ENCODE peak calls at places on chromosomes 13 and 19, in five cellular contexts. M is CD8-positive, alpha-beta T cell; V is kidney; G is right atrium auricular region; P is lung. D is an unnamed sample.

GRCh38 chr19:51448011-51448744 is 10.1 kb downstream of the SIGLEC8 start:
- DNase-seq in M (no peak), V (peak), G (no peak), P (no peak), D (peak)

GRCh38 chr19:35093430-35093829 is 22.2 kb upstream of the FXYD3 start:
- DNase-seq in M (no peak), V (no peak), G (no peak), P (no peak), D (no peak)

GRCh38 chr13:113947321-113948033 is 26.4 kb downstream of the C13orf46 start:
- DNase-seq in M (no peak), V (peak), G (no peak), P (no peak), D (no peak)

GRCh38 chr19:55493052-55493649 is 4.9 kb downstream of the SSC5D start:
- DNase-seq in M (no peak), V (no peak), G (no peak), P (no peak), D (no peak)

GRCh38 chr13:98978280-98978679 is 416 bp upstream of the DOCK9 start:
- DNase-seq in M (no peak), V (no peak), G (no peak), P (no peak), D (no peak)

GRCh38 chr13:108026671-108027410 is 188.5 kb downstream of the LIG4 start:
- DNase-seq in M (no peak), V (no peak), G (no peak), P (no peak), D (no peak)

GRCh38 chr19:55146078-55146647 is 2.8 kb downstream of the TNNT1 start:
- DNase-seq in M (no peak), V (no peak), G (no peak), P (no peak), D (peak)

GRCh38 chr13:79451500-79451962 is 29.4 kb upstream of the NDFIP2 start:
- DNase-seq in M (peak), V (no peak), G (no peak), P (no peak), D (peak)

GRCh38 chr13:35690546-35690945 is 214.1 kb upstream of the MAB21L1 start:
- DNase-seq in M (no peak), V (no peak), G (peak), P (no peak), D (no peak)

GRCh38 chr13:37868691-37869505 is 674 bp downstream of the TRPC4 start:
- DNase-seq in M (no peak), V (peak), G (no peak), P (no peak), D (no peak)

GRCh38 chr19:32873560-32873959 is 4.0 kb upstream of the SLC7A9 start:
- DNase-seq in M (no peak), V (no peak), G (no peak), P (no peak), D (no peak)

GRCh38 chr13:103371271-103371670 is 305.1 kb upstream of the SLC10A2 start:
- DNase-seq in M (no peak), V (no peak), G (no peak), P (no peak), D (no peak)

GRCh38 chr13:50457430-50458393 is 385.8 kb downstream of the DLEU7 start:
- DNase-seq in M (no peak), V (no peak), G (no peak), P (no peak), D (no peak)

GRCh38 chr13:79450110-79450509 is 30.8 kb upstream of the NDFIP2 start:
- DNase-seq in M (no peak), V (no peak), G (no peak), P (no peak), D (no peak)

GRCh38 chr19:42246143-42246868 is 3.9 kb upstream of the GSK3A start:
- DNase-seq in M (no peak), V (peak), G (peak), P (peak), D (no peak)

GRCh38 chr19:41439441-41440222 is at the start of gene DMAC2:
- DNase-seq in M (peak), V (peak), G (peak), P (peak), D (peak)

GRCh38 chr19:9552902-9553301 is 14.5 kb upstream of the ZNF426 start:
- DNase-seq in M (no peak), V (no peak), G (no peak), P (no peak), D (no peak)

GRCh38 chr19:8935460-8935859 is 74.7 kb downstream of the MUC16 start:
- DNase-seq in M (no peak), V (no peak), G (no peak), P (no peak), D (no peak)

GRCh38 chr19:2294377-2295335 is 12.7 kb upstream of the PEAK3 start:
- DNase-seq in M (no peak), V (no peak), G (no peak), P (no peak), D (no peak)

GRCh38 chr13:43981091-43981490 is 101.4 kb downstream of the LACC1 start:
- DNase-seq in M (no peak), V (no peak), G (no peak), P (no peak), D (no peak)

GRCh38 chr13:28415994-28416411 is 78.9 kb downstream of the FLT1 start:
- DNase-seq in M (no peak), V (no peak), G (no peak), P (no peak), D (peak)

GRCh38 chr19:19737559-19738332 is 4.8 kb upstream of the ZNF14 start:
- DNase-seq in M (no peak), V (no peak), G (no peak), P (peak), D (no peak)

GRCh38 chr13:41007359-41008118 is 11.6 kb downstream of the ELF1 start:
- DNase-seq in M (no peak), V (no peak), G (no peak), P (no peak), D (peak)

GRCh38 chr19:29260477-29261317 is 47.7 kb upstream of the UQCRFS1 start:
- DNase-seq in M (no peak), V (no peak), G (no peak), P (no peak), D (peak)

GRCh38 chr13:98909016-98909415 is 68.8 kb downstream of the DOCK9 start:
- DNase-seq in M (no peak), V (no peak), G (no peak), P (no peak), D (no peak)

GRCh38 chr19:35937345-35938281 is 1.4 kb downstream of the LRFN3 start:
- DNase-seq in M (no peak), V (peak), G (no peak), P (no peak), D (no peak)

GRCh38 chr19:29680447-29680846 is 15.2 kb downstream of the PLEKHF1 start:
- DNase-seq in M (peak), V (peak), G (no peak), P (no peak), D (peak)

GRCh38 chr13:31951215-31951678 is 80.3 kb upstream of the FRY start:
- DNase-seq in M (no peak), V (peak), G (peak), P (peak), D (no peak)

GRCh38 chr19:18340990-18341868 is 831 bp downstream of the PGPEP1 start:
- DNase-seq in M (peak), V (peak), G (peak), P (peak), D (peak)

GRCh38 chr13:30892966-30893365 is 13.1 kb upstream of the MEDAG start:
- DNase-seq in M (no peak), V (no peak), G (peak), P (no peak), D (peak)

GRCh38 chr19:2055871-2056809 is 5.1 kb upstream of the MKNK2 start:
- DNase-seq in M (no peak), V (peak), G (peak), P (peak), D (peak)

GRCh38 chr13:41054212-41054877 is 7.0 kb upstream of the WBP4 start:
- DNase-seq in M (peak), V (no peak), G (no peak), P (no peak), D (peak)

GRCh38 chr13:49022472-49023144 is 46.9 kb downstream of the FNDC3A start:
- DNase-seq in M (no peak), V (no peak), G (no peak), P (no peak), D (no peak)

GRCh38 chr19:35474104-35474503 is 16.2 kb downstream of the KRTDAP start:
- DNase-seq in M (no peak), V (no peak), G (no peak), P (no peak), D (no peak)

GRCh38 chr13:113759525-113760137 is 605 bp downstream of the TMEM255B start:
- DNase-seq in M (no peak), V (no peak), G (no peak), P (no peak), D (no peak)

GRCh38 chr13:112069063-112069726 is 2.2 kb downstream of the SOX1 start:
- DNase-seq in M (no peak), V (no peak), G (no peak), P (no peak), D (no peak)

GRCh38 chr13:75151081-75151643 is 330.8 kb downstream of the TBC1D4 start:
- DNase-seq in M (no peak), V (no peak), G (no peak), P (no peak), D (no peak)

GRCh38 chr19:33731886-33732285 is 64.8 kb upstream of the KCTD15 start:
- DNase-seq in M (no peak), V (peak), G (no peak), P (no peak), D (no peak)

GRCh38 chr19:5445667-5446066 is 9.6 kb upstream of the ZNRF4 start:
- DNase-seq in M (no peak), V (no peak), G (no peak), P (no peak), D (no peak)

GRCh38 chr19:19385900-19386339 is 19.6 kb upstream of the GATAD2A start:
- DNase-seq in M (peak), V (peak), G (no peak), P (peak), D (no peak)

GRCh38 chr19:46470376-46470775 is 987 bp downstream of the PNMA8A start:
- DNase-seq in M (no peak), V (peak), G (no peak), P (no peak), D (no peak)
- H3K4me3 ChIP-seq in M (no peak), V (peak), G (no peak), P (no peak), D (peak)

GRCh38 chr13:97880298-97880675 is 73.2 kb upstream of the IPO5 start:
- DNase-seq in M (no peak), V (no peak), G (no peak), P (no peak), D (no peak)
- H3K4me3 ChIP-seq in M (no peak), V (no peak), G (no peak), P (no peak), D (no peak)

DNA sequence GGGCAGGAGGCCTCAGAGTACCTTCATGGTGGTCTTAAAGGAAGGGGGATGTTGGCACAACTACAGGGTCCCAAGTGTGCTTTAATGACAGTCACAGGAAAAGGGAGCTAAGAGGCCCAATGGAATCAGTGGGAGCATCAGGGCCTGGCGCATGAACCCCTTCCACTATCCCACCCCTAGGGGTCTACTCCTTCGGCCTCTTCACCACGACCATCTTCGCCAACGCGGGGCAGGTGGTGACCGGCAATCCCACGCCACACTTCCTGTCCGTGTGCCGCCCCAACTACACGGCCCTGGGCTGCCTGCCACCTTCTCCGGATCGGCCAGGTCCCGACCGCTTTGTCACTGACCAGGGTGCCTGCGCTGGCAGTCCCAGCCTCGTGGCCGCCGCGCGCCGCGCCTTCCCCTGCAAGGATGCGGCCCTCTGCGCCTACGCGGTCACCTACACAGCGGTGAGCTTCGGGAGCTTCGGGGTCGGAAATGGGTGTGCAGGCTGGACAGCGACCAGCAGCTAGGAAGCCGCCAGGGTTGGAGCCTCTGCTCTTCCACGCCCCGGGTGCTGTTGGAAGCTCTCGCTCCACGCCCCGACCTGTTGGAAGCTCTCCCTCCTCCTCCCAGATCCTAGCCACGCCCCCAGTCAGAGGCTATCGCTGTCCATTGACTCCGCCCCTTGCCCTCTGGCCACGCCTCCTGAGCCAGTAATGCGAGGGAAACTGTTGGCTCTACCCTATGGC is 6.0 kb downstream of the PLPPR2 start:
- DNase-seq in M (no peak), V (no peak), G (no peak), P (peak), D (no peak)
- H3K4me3 ChIP-seq in M (no peak), V (no peak), G (no peak), P (no peak), D (no peak)

GRCh38 chr13:106859505-106859904 is 291.6 kb upstream of the ARGLU1 start:
- DNase-seq in M (no peak), V (no peak), G (no peak), P (no peak), D (no peak)
- H3K4me3 ChIP-seq in M (no peak), V (no peak), G (no peak), P (no peak), D (no peak)

DNA sequence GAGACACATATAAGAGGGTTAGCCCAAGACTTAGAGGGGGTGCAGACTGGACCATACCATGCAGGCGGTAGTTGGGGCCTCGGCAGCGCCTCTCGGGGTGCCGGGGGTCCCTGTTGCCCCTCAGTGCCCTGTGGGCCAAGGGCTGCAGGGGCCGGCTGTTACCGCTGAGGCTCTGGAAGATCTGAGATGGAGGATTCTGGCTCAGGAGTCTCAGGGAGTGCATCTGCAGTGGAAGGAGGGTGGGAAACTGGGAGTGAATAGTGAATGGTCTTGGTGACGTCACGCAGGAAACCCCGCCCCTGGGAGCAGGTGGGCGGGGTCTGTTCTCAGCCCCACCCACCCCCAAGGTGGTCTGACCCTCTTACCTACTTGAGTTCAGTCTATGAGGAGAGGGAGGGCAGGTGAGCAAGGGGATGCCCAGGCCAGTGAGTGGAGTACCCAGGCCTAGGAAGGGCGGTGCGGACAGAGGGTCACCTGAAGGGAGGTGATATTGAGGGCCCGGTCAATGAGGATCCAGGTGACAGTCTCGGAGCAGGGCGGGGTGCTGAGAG is 1.7 kb upstream of the DBP start:
- DNase-seq in M (no peak), V (peak), G (no peak), P (no peak), D (no peak)
- H3K4me3 ChIP-seq in M (peak), V (peak), G (no peak), P (no peak), D (peak)

GRCh38 chr13:109780880-109781383 is 5.5 kb downstream of the IRS2 start:
- DNase-seq in M (no peak), V (no peak), G (no peak), P (no peak), D (no peak)
- H3K4me3 ChIP-seq in M (no peak), V (peak), G (peak), P (peak), D (no peak)

DNA sequence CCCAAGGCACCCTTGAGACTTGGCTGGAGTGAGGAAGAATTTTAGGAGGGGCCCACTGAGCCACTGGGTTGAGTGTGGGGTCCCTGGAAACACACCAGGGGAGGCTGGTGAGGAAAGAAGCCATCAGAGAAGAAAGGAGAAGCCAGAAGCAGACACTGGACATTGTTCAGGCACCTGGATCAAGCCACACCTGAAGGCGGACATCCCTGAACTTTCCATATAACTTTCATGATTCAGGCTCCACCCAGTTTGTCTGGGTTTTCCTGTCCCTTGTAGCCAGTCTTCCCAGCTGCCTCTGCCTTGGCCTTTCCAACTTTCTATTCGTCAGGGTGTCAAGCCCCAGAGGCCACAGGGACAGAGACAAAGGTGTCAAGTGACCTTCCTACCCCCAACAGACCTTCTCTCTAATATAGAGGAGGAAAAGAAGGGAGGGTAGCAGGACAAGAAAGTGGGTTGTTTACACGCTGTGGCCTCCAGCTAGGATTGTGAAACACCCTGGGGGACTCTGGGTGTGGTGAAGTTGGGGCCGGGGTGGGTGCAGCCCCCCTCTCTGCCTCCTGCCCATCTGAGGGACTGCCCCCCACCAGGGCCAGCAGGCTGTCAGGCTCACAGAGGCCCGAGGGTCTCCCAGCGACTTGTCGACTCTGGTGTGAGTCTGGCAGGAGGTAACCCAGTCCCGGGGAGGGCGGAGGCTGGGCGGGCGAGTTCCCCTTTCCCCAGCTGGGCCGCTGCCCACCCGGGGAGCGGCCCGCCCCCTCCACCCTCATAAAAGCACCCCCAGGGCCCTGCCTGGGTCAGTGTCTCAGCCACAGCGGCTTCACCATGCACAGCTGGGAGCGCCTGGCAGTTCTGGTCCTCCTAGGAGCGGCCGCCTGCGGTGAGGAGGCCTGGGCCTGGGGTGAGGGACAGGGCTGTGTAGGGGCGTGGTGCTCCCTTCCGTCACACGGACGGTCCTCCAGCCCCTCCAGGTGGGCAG is at the start of gene CFD:
- DNase-seq in M (no peak), V (peak), G (peak), P (no peak), D (no peak)
- H3K4me3 ChIP-seq in M (peak), V (no peak), G (peak), P (no peak), D (peak)

D was measured in Jurkat, Clone E6-1.